ENCODE peak calls at places on chromosomes 1 and 21, in seven cellular contexts. One of them, this sample, is unnamed.
A peak's percentile ranks its signal among the peaks of the same experiment; 100 is the strongest.

GRCh38 chr1:10537082-10537766 is 62.5 kb downstream of the PEX14 start:
- DNase-seq in Panc1: no peak
- DNase-seq in WERI-Rb-1: peak; percentile 53
- DNase-seq in keratinocyte: no peak
- DNase-seq in endodermal cell: no peak
- DNase-seq in right lobe of liver: no peak
- DNase-seq in left lung: no peak
- DNase-seq in this sample: no peak

GRCh38 chr1:17339521-17339920 is 31.5 kb downstream of the PADI4 start:
- DNase-seq in keratinocyte: no peak
- DNase-seq in Panc1: no peak
- DNase-seq in left lung: no peak
- DNase-seq in right lobe of liver: no peak
- DNase-seq in WERI-Rb-1: no peak
- DNase-seq in endodermal cell: no peak
- DNase-seq in this sample: no peak

GRCh38 chr1:3012511-3013291 is 8.6 kb upstream of the ACTRT2 start:
- DNase-seq in keratinocyte: no peak
- DNase-seq in right lobe of liver: peak; percentile 46
- DNase-seq in Panc1: no peak
- DNase-seq in endodermal cell: peak; percentile 86
- DNase-seq in WERI-Rb-1: peak; percentile 70
- DNase-seq in left lung: peak; percentile 90
- DNase-seq in this sample: peak; percentile 27

GRCh38 chr1:32915766-32916455 is 14.7 kb upstream of the TMEM54 start:
- DNase-seq in Panc1: no peak
- DNase-seq in right lobe of liver: no peak
- DNase-seq in WERI-Rb-1: no peak
- DNase-seq in keratinocyte: no peak
- DNase-seq in endodermal cell: no peak
- DNase-seq in left lung: no peak
- DNase-seq in this sample: no peak

GRCh38 chr21:36887983-36888382 is 78.5 kb downstream of the HLCS start:
- DNase-seq in WERI-Rb-1: no peak
- DNase-seq in left lung: no peak
- DNase-seq in keratinocyte: no peak
- DNase-seq in Panc1: no peak
- DNase-seq in right lobe of liver: no peak
- DNase-seq in endodermal cell: no peak
- DNase-seq in this sample: no peak

GRCh38 chr1:169925505-169926482 is 32.1 kb upstream of the SCYL3 start:
- DNase-seq in right lobe of liver: no peak
- DNase-seq in endodermal cell: no peak
- DNase-seq in keratinocyte: no peak
- DNase-seq in Panc1: no peak
- DNase-seq in left lung: no peak
- DNase-seq in WERI-Rb-1: no peak
- DNase-seq in this sample: no peak

GRCh38 chr21:16588433-16588860 is 858.7 kb downstream of the USP25 start:
- DNase-seq in right lobe of liver: peak; percentile 58
- DNase-seq in left lung: peak; percentile 75
- DNase-seq in keratinocyte: peak; percentile 25
- DNase-seq in Panc1: peak; percentile 32
- DNase-seq in endodermal cell: peak; percentile 78
- DNase-seq in WERI-Rb-1: no peak
- DNase-seq in this sample: no peak

GRCh38 chr1:64537942-64538341 is 68.0 kb downstream of the CACHD1 start:
- DNase-seq in Panc1: no peak
- DNase-seq in right lobe of liver: no peak
- DNase-seq in endodermal cell: no peak
- DNase-seq in keratinocyte: no peak
- DNase-seq in WERI-Rb-1: no peak
- DNase-seq in left lung: no peak
- DNase-seq in this sample: no peak

GRCh38 chr1:109788695-109789521 is 25.2 kb upstream of the EPS8L3 start:
- DNase-seq in right lobe of liver: no peak
- DNase-seq in keratinocyte: no peak
- DNase-seq in WERI-Rb-1: peak; percentile 62
- DNase-seq in Panc1: no peak
- DNase-seq in endodermal cell: peak; percentile 90
- DNase-seq in left lung: no peak
- DNase-seq in this sample: no peak

GRCh38 chr1:116020668-116021272 is 44.5 kb downstream of the SLC22A15 start:
- DNase-seq in WERI-Rb-1: peak; percentile 74
- DNase-seq in keratinocyte: peak; percentile 38
- DNase-seq in endodermal cell: peak; percentile 88
- DNase-seq in Panc1: peak; percentile 12
- DNase-seq in right lobe of liver: peak; percentile 45
- DNase-seq in left lung: no peak
- DNase-seq in this sample: peak; percentile 38

GRCh38 chr21:36698160-36699025 is 522 bp upstream of the SIM2 start:
- DNase-seq in left lung: peak; percentile 74
- DNase-seq in Panc1: no peak
- DNase-seq in right lobe of liver: no peak
- DNase-seq in keratinocyte: no peak
- DNase-seq in endodermal cell: peak; percentile 83
- DNase-seq in WERI-Rb-1: peak; percentile 58
- DNase-seq in this sample: no peak

GRCh38 chr1:18947570-18947969 is 8.9 kb downstream of the IFFO2 start:
- DNase-seq in Panc1: no peak
- DNase-seq in keratinocyte: no peak
- DNase-seq in endodermal cell: peak; percentile 48
- DNase-seq in left lung: no peak
- DNase-seq in WERI-Rb-1: no peak
- DNase-seq in right lobe of liver: no peak
- DNase-seq in this sample: no peak

GRCh38 chr1:204350857-204351573 is 8.7 kb downstream of the PLEKHA6 start:
- DNase-seq in left lung: peak; percentile 83
- DNase-seq in WERI-Rb-1: peak; percentile 88
- DNase-seq in keratinocyte: no peak
- DNase-seq in endodermal cell: peak; percentile 95
- DNase-seq in Panc1: no peak
- DNase-seq in right lobe of liver: no peak
- DNase-seq in this sample: no peak

GRCh38 chr1:17509320-17509719 is 30.2 kb upstream of the ARHGEF10L start:
- DNase-seq in endodermal cell: no peak
- DNase-seq in keratinocyte: no peak
- DNase-seq in Panc1: no peak
- DNase-seq in left lung: no peak
- DNase-seq in WERI-Rb-1: no peak
- DNase-seq in right lobe of liver: no peak
- DNase-seq in this sample: no peak

GRCh38 chr1:154657547-154657946 is 49.6 kb upstream of the ADAR start:
- DNase-seq in keratinocyte: no peak
- DNase-seq in endodermal cell: no peak
- DNase-seq in right lobe of liver: no peak
- DNase-seq in WERI-Rb-1: no peak
- DNase-seq in Panc1: no peak
- DNase-seq in left lung: no peak
- DNase-seq in this sample: no peak

GRCh38 chr1:24251501-24251900 is 64.4 kb upstream of the IFNLR1 start:
- DNase-seq in right lobe of liver: no peak
- DNase-seq in keratinocyte: no peak
- DNase-seq in left lung: no peak
- DNase-seq in endodermal cell: no peak
- DNase-seq in Panc1: no peak
- DNase-seq in WERI-Rb-1: no peak
- DNase-seq in this sample: no peak

GRCh38 chr1:39187276-39188046 is 17.0 kb upstream of the MACF1 start:
- DNase-seq in endodermal cell: no peak
- DNase-seq in left lung: no peak
- DNase-seq in keratinocyte: no peak
- DNase-seq in WERI-Rb-1: no peak
- DNase-seq in Panc1: no peak
- DNase-seq in right lobe of liver: no peak
- DNase-seq in this sample: no peak

GRCh38 chr1:173122344-173122880 is 71.7 kb upstream of the TNFSF18 start:
- DNase-seq in keratinocyte: no peak
- DNase-seq in left lung: no peak
- DNase-seq in right lobe of liver: no peak
- DNase-seq in WERI-Rb-1: no peak
- DNase-seq in endodermal cell: no peak
- DNase-seq in Panc1: no peak
- DNase-seq in this sample: no peak

GRCh38 chr1:105632342-105633196 is 1423.9 kb upstream of the PRMT6 start:
- DNase-seq in endodermal cell: peak; percentile 54
- DNase-seq in keratinocyte: no peak
- DNase-seq in Panc1: no peak
- DNase-seq in left lung: no peak
- DNase-seq in right lobe of liver: no peak
- DNase-seq in WERI-Rb-1: no peak
- DNase-seq in this sample: no peak

GRCh38 chr1:211648336-211648735 is 27.1 kb downstream of the NEK2 start:
- DNase-seq in right lobe of liver: no peak
- DNase-seq in keratinocyte: no peak
- DNase-seq in left lung: no peak
- DNase-seq in endodermal cell: no peak
- DNase-seq in Panc1: no peak
- DNase-seq in WERI-Rb-1: no peak
- DNase-seq in this sample: no peak

GRCh38 chr21:46009951-46010655 is 28.5 kb downstream of the COL6A1 start:
- DNase-seq in Panc1: no peak
- DNase-seq in keratinocyte: no peak
- DNase-seq in endodermal cell: peak; percentile 47
- DNase-seq in right lobe of liver: peak; percentile 12
- DNase-seq in WERI-Rb-1: no peak
- DNase-seq in left lung: no peak
- DNase-seq in this sample: no peak

GRCh38 chr1:114320586-114320985 is 166.9 kb upstream of the SYT6 start:
- DNase-seq in WERI-Rb-1: no peak
- DNase-seq in keratinocyte: peak; percentile 68
- DNase-seq in right lobe of liver: no peak
- DNase-seq in endodermal cell: no peak
- DNase-seq in Panc1: no peak
- DNase-seq in left lung: no peak
- DNase-seq in this sample: no peak

GRCh38 chr1:68230901-68231626 is 1.3 kb downstream of the WLS start:
- DNase-seq in right lobe of liver: peak; percentile 50
- DNase-seq in keratinocyte: no peak
- DNase-seq in Panc1: no peak
- DNase-seq in WERI-Rb-1: peak; percentile 14
- DNase-seq in left lung: peak; percentile 84
- DNase-seq in endodermal cell: peak; percentile 62
- DNase-seq in this sample: no peak

GRCh38 chr1:214233856-214234634 is 46.9 kb upstream of the SMYD2 start:
- DNase-seq in right lobe of liver: no peak
- DNase-seq in WERI-Rb-1: no peak
- DNase-seq in keratinocyte: no peak
- DNase-seq in endodermal cell: no peak
- DNase-seq in Panc1: no peak
- DNase-seq in left lung: no peak
- DNase-seq in this sample: no peak

GRCh38 chr1:29713857-29714256 is 477.5 kb downstream of the PTPRU start:
- DNase-seq in left lung: no peak
- DNase-seq in endodermal cell: no peak
- DNase-seq in Panc1: no peak
- DNase-seq in right lobe of liver: no peak
- DNase-seq in WERI-Rb-1: no peak
- DNase-seq in keratinocyte: no peak
- DNase-seq in this sample: no peak
- TF ChIP-seq CTCF in left lung: no peak
- TF ChIP-seq CTCF in endodermal cell: peak; percentile 59
- TF ChIP-seq CTCF in Panc1: peak; percentile 41
- TF ChIP-seq CTCF in right lobe of liver: no peak
- TF ChIP-seq CTCF in WERI-Rb-1: peak; percentile 13
- TF ChIP-seq CTCF in keratinocyte: peak; percentile 46
- TF ChIP-seq CTCF in this sample: no peak

DNA sequence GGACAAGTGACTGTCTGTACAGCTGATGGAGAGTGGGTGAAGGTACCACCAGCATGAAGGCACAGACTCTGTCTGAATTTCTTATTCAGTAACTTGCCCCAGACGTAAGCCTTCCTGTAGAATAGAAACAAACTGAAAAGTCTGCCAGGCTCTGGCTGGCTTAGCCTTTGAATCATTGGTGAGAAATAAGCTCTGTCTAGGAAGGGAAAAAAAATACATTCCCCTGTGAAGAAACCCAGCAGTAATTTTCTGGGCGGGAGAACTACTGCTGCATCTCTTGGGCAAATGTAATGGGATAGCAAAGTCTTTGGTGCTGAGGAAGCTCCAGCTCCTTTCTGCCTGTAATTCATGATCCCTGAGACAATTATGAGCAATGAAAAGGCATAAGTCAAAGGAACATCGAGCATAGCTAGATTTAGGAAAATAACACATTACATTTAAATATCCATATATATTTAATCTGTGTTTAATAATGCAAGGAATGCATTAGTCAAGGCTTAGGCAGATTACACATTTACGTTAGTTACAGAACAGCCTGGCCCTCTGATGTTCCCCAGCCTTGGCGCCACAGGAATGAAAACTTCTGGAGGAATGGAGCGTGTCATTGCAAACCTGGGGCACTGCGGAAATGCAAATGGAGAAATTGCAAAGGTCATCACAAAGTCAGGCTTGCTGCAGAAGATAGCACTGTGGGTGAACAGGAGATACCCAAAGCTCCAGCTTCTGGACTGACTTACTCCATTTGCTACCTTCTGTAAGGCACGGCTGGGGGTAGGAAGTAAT is 216.3 kb upstream of the CAMK1G start:
- DNase-seq in right lobe of liver: no peak
- DNase-seq in left lung: no peak
- DNase-seq in WERI-Rb-1: no peak
- DNase-seq in Panc1: no peak
- DNase-seq in keratinocyte: no peak
- DNase-seq in endodermal cell: no peak
- DNase-seq in this sample: no peak
- H3K27ac ChIP-seq in right lobe of liver: no peak overlapping the region
- H3K27ac ChIP-seq in left lung: no peak overlapping the region
- H3K27ac ChIP-seq in WERI-Rb-1: no peak overlapping the region
- H3K27ac ChIP-seq in Panc1: no peak overlapping the region
- H3K27ac ChIP-seq in keratinocyte: peak overlapping the region; percentile 82
- H3K27ac ChIP-seq in endodermal cell: no peak overlapping the region
- H3K27ac ChIP-seq in this sample: no peak overlapping the region

GRCh38 chr1:938088-938683 is 14.5 kb downstream of the SAMD11 start:
- DNase-seq in endodermal cell: no peak
- DNase-seq in WERI-Rb-1: peak; percentile 81
- DNase-seq in keratinocyte: no peak
- DNase-seq in Panc1: no peak
- DNase-seq in left lung: no peak
- DNase-seq in right lobe of liver: peak; percentile 77
- DNase-seq in this sample: no peak
- TF ChIP-seq CTCF in endodermal cell: peak; percentile 39
- TF ChIP-seq CTCF in WERI-Rb-1: peak; percentile 82
- TF ChIP-seq CTCF in keratinocyte: peak; percentile 78
- TF ChIP-seq CTCF in Panc1: peak; percentile 93
- TF ChIP-seq CTCF in left lung: no peak
- TF ChIP-seq CTCF in right lobe of liver: peak; percentile 55
- TF ChIP-seq CTCF in this sample: no peak

DNA sequence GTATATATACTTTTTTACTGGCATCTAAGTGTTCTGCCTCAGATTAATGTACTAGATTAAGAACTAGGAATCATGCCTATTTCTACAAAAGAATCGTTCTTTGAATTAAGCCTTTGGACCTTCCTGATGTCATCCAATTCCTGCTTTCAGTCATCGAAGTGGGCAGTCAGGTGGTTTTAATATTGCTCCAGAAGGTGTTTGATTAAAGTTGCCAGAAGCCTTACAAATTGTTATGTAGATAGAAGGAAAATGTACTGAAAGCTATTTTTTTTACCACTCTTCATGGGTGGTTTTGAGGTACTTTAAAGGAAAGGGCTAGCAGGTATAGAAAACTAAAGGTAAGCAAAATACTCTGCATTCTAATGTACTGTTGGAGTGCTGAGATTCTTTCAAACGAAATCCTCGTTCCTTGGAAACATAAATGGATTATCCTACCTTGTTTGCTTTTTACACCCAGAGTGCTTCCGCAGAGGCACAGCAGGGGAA is 716 bp downstream of the CTBS start:
- DNase-seq in WERI-Rb-1: no peak
- DNase-seq in Panc1: no peak
- DNase-seq in endodermal cell: no peak
- DNase-seq in left lung: no peak
- DNase-seq in keratinocyte: no peak
- DNase-seq in right lobe of liver: no peak
- DNase-seq in this sample: no peak
- H3K27ac ChIP-seq in WERI-Rb-1: peak overlapping the region; percentile 94
- H3K27ac ChIP-seq in Panc1: peak overlapping the region; percentile 98
- H3K27ac ChIP-seq in endodermal cell: peak overlapping the region; percentile 86
- H3K27ac ChIP-seq in left lung: peak overlapping the region; percentile 99
- H3K27ac ChIP-seq in keratinocyte: peak overlapping the region; percentile 98
- H3K27ac ChIP-seq in right lobe of liver: peak overlapping the region; percentile 98
- H3K27ac ChIP-seq in this sample: peak overlapping the region; percentile 97

This sample was measured in CD4-positive, alpha-beta T cell.